ENCODE peak calls at places on chromosomes 7 and 10, in seven cellular contexts. Y is left ventricle myocardium inferior; P is hippocampal formation; U is stimulated activated CD8-positive, alpha-beta memory T cell treated with anti-CD3 and anti-CD28 coated beads, Interleukin-15, amount 100 ng/mL, for 24 hours; S is NCI-H1105 treated with DMSO at 0.1 percent for 48 hours; I is activated CD4-positive, alpha-beta T cell treated with anti-CD3 and anti-CD28 coated beads, Interleukin-2, amount 50 U/mL, for 1 hour; W is NCI-H345. D is an unnamed sample.

GRCh38 chr10:70683601-70684329 is 11.5 kb downstream of the ADAMTS14 start:
- DNase-seq in W (no peak), Y (no peak), S (no peak), P (no peak), U (no peak), I (no peak), D (no peak)

GRCh38 chr10:131852823-131853609 is 47.8 kb upstream of the PPP2R2D start:
- DNase-seq in P (no peak), U (no peak), Y (no peak), I (no peak), S (no peak), W (no peak), D (no peak)

GRCh38 chr7:33537078-33537477 is 368.3 kb upstream of the BMPER start:
- DNase-seq in I (no peak), U (no peak), S (no peak), P (no peak), W (no peak), Y (no peak), D (no peak)

GRCh38 chr10:45443101-45444009 is 69.3 kb downstream of the ALOX5 start:
- DNase-seq in I (no peak), Y (no peak), U (no peak), P (no peak), S (no peak), W (no peak), D (no peak)

GRCh38 chr10:27679996-27680395 is 65.6 kb downstream of the MKX start:
- DNase-seq in I (no peak), U (no peak), S (no peak), P (peak; percentile 33), W (no peak), Y (no peak), D (no peak)

GRCh38 chr10:120156614-120157274 is 264.2 kb downstream of the SEC23IP start:
- DNase-seq in I (no peak), P (no peak), W (no peak), Y (no peak), U (no peak), S (peak; percentile 94), D (no peak)

GRCh38 chr7:125122225-125122624 is 192.6 kb upstream of the POT1 start:
- DNase-seq in P (no peak), S (no peak), Y (no peak), W (no peak), I (no peak), U (no peak), D (no peak)

GRCh38 chr10:58590152-58590551 is 77.5 kb downstream of the BICC1 start:
- DNase-seq in P (no peak), S (peak; percentile 8), I (no peak), U (no peak), Y (no peak), W (no peak), D (no peak)

GRCh38 chr7:2734761-2735571 is 47.0 kb downstream of the AMZ1 start:
- DNase-seq in Y (peak; percentile 60), W (no peak), P (no peak), S (no peak), I (no peak), U (no peak), D (no peak)

GRCh38 chr7:43636093-43636492 is 53.2 kb downstream of the STK17A start:
- DNase-seq in U (no peak), P (no peak), I (no peak), Y (no peak), S (peak; percentile 39), W (no peak), D (no peak)

GRCh38 chr10:123241391-123242141 is 87.4 kb downstream of the BUB3 start:
- DNase-seq in I (peak; percentile 57), P (no peak), Y (no peak), S (no peak), W (no peak), U (no peak), D (peak; percentile 15)

GRCh38 chr10:21327239-21327993 is 198.1 kb downstream of the SKIDA1 start:
- DNase-seq in S (no peak), P (no peak), W (no peak), U (no peak), I (no peak), Y (no peak), D (no peak)

GRCh38 chr10:48608279-48608681 is 3.4 kb upstream of the ARHGAP22 start:
- DNase-seq in P (no peak), Y (no peak), I (no peak), U (no peak), S (peak; percentile 9), W (peak; percentile 52), D (peak; percentile 30)

GRCh38 chr10:122689146-122689807 is 10.4 kb downstream of the C10orf120 start:
- DNase-seq in W (no peak), U (no peak), S (no peak), P (no peak), I (no peak), Y (no peak), D (no peak)

GRCh38 chr10:32446701-32447406 is 914 bp downstream of the CCDC7 start:
- DNase-seq in I (no peak), P (peak; percentile 7), W (peak; percentile 22), U (no peak), S (peak; percentile 27), Y (no peak), D (no peak)

GRCh38 chr10:5546891-5547683 is 22.3 kb downstream of the CALML3 start:
- DNase-seq in S (no peak), P (no peak), I (no peak), U (no peak), Y (peak; percentile 5), W (no peak), D (no peak)

GRCh38 chr7:134462337-134462925 is 3.5 kb upstream of the AKR1B1 start:
- DNase-seq in I (no peak), U (no peak), P (no peak), Y (no peak), S (no peak), W (no peak), D (no peak)

GRCh38 chr10:42981358-42982236 is 95.3 kb upstream of the RET start:
- DNase-seq in Y (no peak), S (no peak), P (no peak), U (no peak), W (no peak), I (no peak), D (no peak)

GRCh38 chr7:105806592-105807266 is 69.7 kb downstream of the ATXN7L1 start:
- DNase-seq in I (peak; percentile 35), P (no peak), Y (no peak), S (no peak), W (no peak), U (no peak), D (peak; percentile 54)

GRCh38 chr10:49157229-49157628 is 23.4 kb upstream of the FAM170B start:
- DNase-seq in P (no peak), U (no peak), I (no peak), S (no peak), Y (no peak), W (no peak), D (no peak)

GRCh38 chr7:39621261-39621660 is 2.1 kb upstream of the RALA start:
- DNase-seq in P (no peak), I (no peak), S (no peak), U (no peak), Y (no peak), W (no peak), D (no peak)

GRCh38 chr7:5393748-5394147 is 29.9 kb downstream of the TNRC18 start:
- DNase-seq in U (no peak), I (no peak), Y (no peak), P (no peak), W (no peak), S (no peak), D (no peak)

GRCh38 chr7:44068054-44068453 is 2.7 kb upstream of the PGAM2 start:
- DNase-seq in S (peak; percentile 16), W (no peak), U (no peak), P (no peak), Y (no peak), I (no peak), D (no peak)

GRCh38 chr10:36254191-36254590 is 612.1 kb upstream of the FZD8 start:
- DNase-seq in U (no peak), S (peak; percentile 0), P (no peak), W (no peak), I (no peak), Y (peak; percentile 80), D (no peak)

GRCh38 chr7:94244760-94245159 is 149.9 kb upstream of the COL1A2 start:
- DNase-seq in Y (no peak), I (no peak), P (no peak), S (no peak), W (no peak), U (no peak), D (no peak)

GRCh38 chr10:77388571-77388970 is 249.0 kb downstream of the KCNMA1 start:
- DNase-seq in Y (no peak), S (no peak), P (no peak), I (no peak), W (no peak), U (no peak), D (no peak)

GRCh38 chr7:74372511-74373111 is 81.1 kb upstream of the GTF2IRD1 start:
- DNase-seq in Y (peak; percentile 40), S (no peak), U (no peak), I (no peak), W (no peak), P (peak; percentile 67), D (no peak)

GRCh38 chr7:36085096-36085495 is 68.0 kb upstream of the EEPD1 start:
- DNase-seq in Y (no peak), P (no peak), I (no peak), S (no peak), W (no peak), U (no peak), D (no peak)

GRCh38 chr10:77371848-77372247 is 265.8 kb downstream of the KCNMA1 start:
- DNase-seq in P (no peak), Y (no peak), W (no peak), U (no peak), S (no peak), I (no peak), D (no peak)

GRCh38 chr10:13183625-13184024 is 22.3 kb downstream of the MCM10 start:
- DNase-seq in W (no peak), I (no peak), P (no peak), S (no peak), Y (no peak), U (no peak), D (peak; percentile 29)

GRCh38 chr7:12256025-12256570 is 45.0 kb downstream of the TMEM106B start:
- DNase-seq in P (no peak), U (no peak), S (no peak), W (no peak), Y (no peak), I (no peak), D (no peak)

GRCh38 chr10:112526130-112526529 is 79.1 kb downstream of the VTI1A start:
- DNase-seq in I (no peak), U (no peak), Y (no peak), P (no peak), S (no peak), W (no peak), D (no peak)

GRCh38 chr7:41104621-41105020 is 598.3 kb downstream of the INHBA start:
- DNase-seq in W (no peak), Y (no peak), S (no peak), U (no peak), P (no peak), I (no peak), D (no peak)

GRCh38 chr7:74454059-74454947 is 597 bp downstream of the GTF2IRD1 start:
- DNase-seq in U (no peak), I (no peak), P (no peak), S (no peak), Y (no peak), W (peak; percentile 22), D (no peak)

GRCh38 chr7:88041583-88041982 is 107.5 kb downstream of the ADAM22 start:
- DNase-seq in I (no peak), P (no peak), U (no peak), W (no peak), S (no peak), Y (no peak), D (no peak)

GRCh38 chr7:139108256-139109187 is 998 bp downstream of the ZC3HAV1 start:
- DNase-seq in S (peak; percentile 38), P (no peak), U (no peak), W (peak; percentile 52), I (no peak), Y (peak; percentile 27), D (no peak)

D was measured in GM12864.